ENCODE peak calls at places on chromosome 9, in ten cellular contexts. One of them, this sample, is unnamed.

GRCh38 chr9:82922686-82923085 is 140.3 kb downstream of the RASEF start:
- DNase-seq in hippocampal formation: no peak
- DNase-seq in colonic mucosa: no peak
- DNase-seq in islet precursor cell: no peak
- DNase-seq in epithelial cell of esophagus: no peak
- DNase-seq in NCI-H1105 treated with DMSO at 0.1 percent for 48 hours: no peak
- DNase-seq in A549: no peak
- DNase-seq in caudate nucleus: no peak
- DNase-seq in CD4-positive, alpha-beta T cell: no peak
- DNase-seq in NAMALWA: no peak
- DNase-seq in this sample: no peak

GRCh38 chr9:131404987-131405386 is 11.1 kb downstream of the PRRC2B start:
- DNase-seq in caudate nucleus: no peak
- DNase-seq in CD4-positive, alpha-beta T cell: no peak
- DNase-seq in NCI-H1105 treated with DMSO at 0.1 percent for 48 hours: no peak
- DNase-seq in A549: no peak
- DNase-seq in NAMALWA: no peak
- DNase-seq in epithelial cell of esophagus: no peak
- DNase-seq in colonic mucosa: no peak
- DNase-seq in hippocampal formation: no peak
- DNase-seq in islet precursor cell: no peak
- DNase-seq in this sample: no peak

GRCh38 chr9:89635007-89635742 is 30.4 kb downstream of the GADD45G start:
- DNase-seq in NCI-H1105 treated with DMSO at 0.1 percent for 48 hours: peak
- DNase-seq in epithelial cell of esophagus: peak
- DNase-seq in colonic mucosa: no peak
- DNase-seq in CD4-positive, alpha-beta T cell: no peak
- DNase-seq in hippocampal formation: peak
- DNase-seq in caudate nucleus: no peak
- DNase-seq in A549: no peak
- DNase-seq in islet precursor cell: no peak
- DNase-seq in NAMALWA: no peak
- DNase-seq in this sample: no peak

GRCh38 chr9:109923371-109923770 is 143.4 kb downstream of the PALM2AKAP2 start:
- DNase-seq in NAMALWA: no peak
- DNase-seq in islet precursor cell: no peak
- DNase-seq in caudate nucleus: no peak
- DNase-seq in colonic mucosa: no peak
- DNase-seq in NCI-H1105 treated with DMSO at 0.1 percent for 48 hours: no peak
- DNase-seq in A549: no peak
- DNase-seq in CD4-positive, alpha-beta T cell: no peak
- DNase-seq in epithelial cell of esophagus: no peak
- DNase-seq in hippocampal formation: no peak
- DNase-seq in this sample: no peak

GRCh38 chr9:72280913-72281500 is 84.0 kb downstream of the ZFAND5 start:
- DNase-seq in CD4-positive, alpha-beta T cell: peak
- DNase-seq in caudate nucleus: peak
- DNase-seq in colonic mucosa: peak
- DNase-seq in NAMALWA: peak
- DNase-seq in NCI-H1105 treated with DMSO at 0.1 percent for 48 hours: peak
- DNase-seq in A549: peak
- DNase-seq in islet precursor cell: peak
- DNase-seq in hippocampal formation: peak
- DNase-seq in epithelial cell of esophagus: peak
- DNase-seq in this sample: no peak

GRCh38 chr9:34384368-34385165 is 7.9 kb upstream of the MYORG start:
- DNase-seq in NAMALWA: no peak
- DNase-seq in epithelial cell of esophagus: no peak
- DNase-seq in A549: no peak
- DNase-seq in hippocampal formation: no peak
- DNase-seq in caudate nucleus: no peak
- DNase-seq in islet precursor cell: peak
- DNase-seq in CD4-positive, alpha-beta T cell: no peak
- DNase-seq in NCI-H1105 treated with DMSO at 0.1 percent for 48 hours: no peak
- DNase-seq in colonic mucosa: no peak
- DNase-seq in this sample: no peak

GRCh38 chr9:137437691-137438590 is 3.2 kb downstream of the ENTPD8 start:
- DNase-seq in caudate nucleus: no peak
- DNase-seq in NCI-H1105 treated with DMSO at 0.1 percent for 48 hours: no peak
- DNase-seq in NAMALWA: no peak
- DNase-seq in colonic mucosa: no peak
- DNase-seq in CD4-positive, alpha-beta T cell: no peak
- DNase-seq in epithelial cell of esophagus: no peak
- DNase-seq in A549: no peak
- DNase-seq in islet precursor cell: no peak
- DNase-seq in hippocampal formation: no peak
- DNase-seq in this sample: no peak

GRCh38 chr9:89154651-89155336 is 23.8 kb downstream of the SHC3 start:
- DNase-seq in epithelial cell of esophagus: peak
- DNase-seq in islet precursor cell: no peak
- DNase-seq in NAMALWA: no peak
- DNase-seq in NCI-H1105 treated with DMSO at 0.1 percent for 48 hours: no peak
- DNase-seq in hippocampal formation: no peak
- DNase-seq in A549: peak
- DNase-seq in caudate nucleus: no peak
- DNase-seq in CD4-positive, alpha-beta T cell: no peak
- DNase-seq in colonic mucosa: no peak
- DNase-seq in this sample: no peak

GRCh38 chr9:99253134-99253533 is 31.1 kb downstream of the SEC61B start:
- DNase-seq in colonic mucosa: no peak
- DNase-seq in CD4-positive, alpha-beta T cell: no peak
- DNase-seq in caudate nucleus: no peak
- DNase-seq in NAMALWA: no peak
- DNase-seq in epithelial cell of esophagus: no peak
- DNase-seq in NCI-H1105 treated with DMSO at 0.1 percent for 48 hours: no peak
- DNase-seq in hippocampal formation: no peak
- DNase-seq in A549: no peak
- DNase-seq in islet precursor cell: no peak
- DNase-seq in this sample: no peak

This sample was measured in C1 segment of cervical spinal cord.